ENCODE peak calls at places on chromosome 18, in eight cellular contexts. T, I, E, B, W, C, N and U are unnamed samples.

GRCh38 chr18:5556317-5556974 is 12.6 kb upstream of the EPB41L3 start:
- DNase-seq in T (no peak), I (peak), E (no peak), B (no peak), W (no peak), C (no peak), N (no peak), U (no peak)

GRCh38 chr18:37783771-37784170 is 218.2 kb upstream of the CELF4 start:
- DNase-seq in T (no peak), I (no peak), E (no peak), B (no peak), W (no peak), C (no peak), N (no peak), U (no peak)

GRCh38 chr18:73503326-73503725 is 635.5 kb upstream of the NETO1 start:
- DNase-seq in T (no peak), I (no peak), E (no peak), B (no peak), W (no peak), C (no peak), N (no peak), U (no peak)

GRCh38 chr18:36446059-36446458 is 148.5 kb downstream of the FHOD3 start:
- DNase-seq in T (no peak), I (no peak), E (no peak), B (no peak), W (no peak), C (no peak), N (no peak), U (no peak)

GRCh38 chr18:59646946-59647307 is 50.3 kb downstream of the CCBE1 start:
- DNase-seq in T (no peak), I (no peak), E (no peak), B (no peak), W (no peak), C (no peak), N (no peak), U (no peak)

GRCh38 chr18:6951336-6952090 is 166.1 kb downstream of the LAMA1 start:
- DNase-seq in T (no peak), I (no peak), E (no peak), B (no peak), W (no peak), C (no peak), N (no peak), U (no peak)

GRCh38 chr18:35811896-35812295 is 160.6 kb upstream of the RMP24 start:
- DNase-seq in T (no peak), I (no peak), E (peak), B (no peak), W (no peak), C (no peak), N (no peak), U (peak)

GRCh38 chr18:21163647-21164625 is 52.3 kb upstream of the ROCK1 start:
- DNase-seq in T (peak), I (no peak), E (no peak), B (no peak), W (no peak), C (no peak), N (no peak), U (peak)

GRCh38 chr18:9753863-9754262 is 45.8 kb downstream of the RAB31 start:
- DNase-seq in T (peak), I (no peak), E (no peak), B (no peak), W (no peak), C (no peak), N (no peak), U (no peak)

GRCh38 chr18:75143851-75144250 is 65.1 kb downstream of the PTGR3 start:
- DNase-seq in T (no peak), I (no peak), E (no peak), B (no peak), W (no peak), C (no peak), N (no peak), U (no peak)

GRCh38 chr18:77140439-77141109 is 8.0 kb upstream of the MBP start:
- DNase-seq in T (no peak), I (no peak), E (no peak), B (no peak), W (no peak), C (no peak), N (no peak), U (no peak)
- TF ChIP-seq POLR2A in T (no peak), I (no peak), E (no peak), B (no peak), W (no peak), C (no peak), N (no peak), U (no peak)

GRCh38 chr18:3046216-3046808 is 33.4 kb upstream of the LPIN2 start:
- DNase-seq in T (no peak), I (no peak), E (no peak), B (no peak), W (no peak), C (no peak), N (no peak), U (no peak)
- H3K4me3 ChIP-seq in T (no peak), I (no peak), E (no peak), B (no peak), W (no peak), C (no peak), N (no peak), U (no peak)

DNA sequence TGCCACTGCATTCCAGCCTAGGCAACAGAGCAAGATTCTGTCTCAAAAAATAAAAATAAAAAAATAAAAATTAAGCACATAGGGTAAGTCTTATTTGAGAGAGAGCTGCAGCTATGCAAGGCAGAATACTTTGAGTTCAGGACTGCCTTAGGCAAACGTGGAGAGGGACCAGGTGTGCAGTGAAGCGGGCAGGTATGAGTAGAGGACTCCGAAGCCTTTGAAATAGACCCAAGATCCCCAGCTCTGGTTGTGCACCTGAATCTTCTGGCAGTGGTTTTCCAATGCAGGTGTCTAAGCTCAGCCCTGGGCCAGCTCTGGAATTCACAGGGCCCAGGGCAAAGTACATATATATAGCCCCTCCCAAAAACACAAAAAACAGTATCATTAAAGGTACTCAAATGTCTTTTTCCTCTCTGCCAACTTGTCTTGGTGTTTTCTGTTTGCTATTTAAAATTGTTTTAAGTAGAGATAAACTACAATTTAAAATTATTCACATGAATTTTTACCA is 21.2 kb downstream of the TGIF1 start:
- DNase-seq in T (no peak), I (no peak), E (no peak), B (no peak), W (no peak), C (no peak), N (no peak), U (no peak)
- TF ChIP-seq MAX in T (no peak), I (no peak), E (no peak), B (no peak), W (no peak), C (no peak), N (no peak), U (no peak)

GRCh38 chr18:32093523-32093922 is 1.8 kb downstream of the RNF138 start:
- DNase-seq in T (no peak), I (peak), E (no peak), B (peak), W (no peak), C (no peak), N (no peak), U (peak)

GRCh38 chr18:32091724-32092421 is at the start of gene RNF138:
- DNase-seq in T (peak), I (peak), E (peak), B (peak), W (peak), C (peak), N (peak), U (peak)

GRCh38 chr18:32093106-32093511 is 1.4 kb downstream of the RNF138 start:
- DNase-seq in T (peak), I (peak), E (peak), B (no peak), W (no peak), C (peak), N (no peak), U (peak)

GRCh38 chr18:32091325-32091723 is 350 bp upstream of the RNF138 start:
- DNase-seq in T (no peak), I (no peak), E (no peak), B (peak), W (no peak), C (no peak), N (no peak), U (no peak)

DNA sequence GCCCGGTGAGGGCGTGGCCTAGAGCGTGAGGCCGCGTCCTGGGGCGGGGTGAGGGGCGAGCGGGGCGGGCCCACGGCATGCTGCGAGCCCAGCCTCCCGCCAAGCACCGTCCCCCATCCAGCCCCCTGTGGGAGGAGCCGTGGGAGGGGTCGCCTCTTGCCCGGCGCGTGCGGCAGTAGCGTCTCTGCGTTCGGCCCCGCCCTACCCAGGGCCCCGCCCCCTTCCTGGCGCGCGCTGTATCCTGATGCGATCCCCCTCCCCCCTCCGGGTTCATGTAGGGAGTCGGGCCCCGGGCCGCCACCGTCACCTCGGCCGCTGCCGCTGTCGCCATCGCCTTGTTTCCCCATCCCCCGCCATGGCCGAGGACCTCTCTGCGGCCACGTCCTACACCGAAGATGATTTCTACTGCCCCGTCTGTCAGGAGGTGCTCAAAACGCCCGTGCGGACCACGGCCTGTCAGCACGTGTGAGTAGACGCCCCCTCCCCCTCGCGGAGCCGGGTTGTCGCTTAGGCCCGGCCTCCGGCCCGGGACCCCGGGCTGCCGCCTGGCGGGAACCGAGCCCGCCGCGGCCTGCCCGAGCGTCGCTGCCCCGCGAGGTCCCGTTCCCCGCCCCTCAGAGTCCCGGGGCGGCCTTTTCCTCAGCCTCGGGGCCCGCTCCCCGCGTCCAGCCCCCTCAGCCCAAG is 890 bp downstream of the RNF138 start:
- DNase-seq in T (peak), I (peak), E (peak), B (peak), W (peak), C (peak), N (peak), U (peak)
- TF ChIP-seq POLR2A in T (peak), I (peak), E (peak), B (peak), W (peak), C (peak), N (peak), U (peak)